ENCODE peak calls at places on chromosomes 1 and 21, in nine cellular contexts. One of them, this sample, is unnamed.

GRCh38 chr21:39681845-39682244 is 63.1 kb upstream of the IGSF5 start:
- DNase-seq in K562: no peak
- DNase-seq in A549: peak; percentile 33
- DNase-seq in GM23338: no peak
- DNase-seq in GM12878: no peak
- DNase-seq in HepG2: no peak
- DNase-seq in Panc1: no peak
- DNase-seq in SK-N-SH: no peak
- DNase-seq in HCT116: no peak
- DNase-seq in this sample: no peak

GRCh38 chr1:201260236-201260591 is 23.1 kb upstream of the PKP1 start:
- DNase-seq in K562: no peak
- DNase-seq in A549: no peak
- DNase-seq in GM23338: no peak
- DNase-seq in GM12878: no peak
- DNase-seq in HepG2: no peak
- DNase-seq in Panc1: no peak
- DNase-seq in SK-N-SH: peak; percentile 16
- DNase-seq in HCT116: no peak
- DNase-seq in this sample: no peak

GRCh38 chr1:4140241-4140640 is 240.2 kb upstream of the C1orf174 start:
- DNase-seq in K562: no peak
- DNase-seq in A549: no peak
- DNase-seq in GM23338: no peak
- DNase-seq in GM12878: no peak
- DNase-seq in HepG2: no peak
- DNase-seq in Panc1: no peak
- DNase-seq in SK-N-SH: no peak
- DNase-seq in HCT116: no peak
- DNase-seq in this sample: no peak

GRCh38 chr1:70902211-70902610 is 145.4 kb downstream of the PTGER3 start:
- DNase-seq in K562: no peak
- DNase-seq in A549: no peak
- DNase-seq in GM23338: no peak
- DNase-seq in GM12878: no peak
- DNase-seq in HepG2: no peak
- DNase-seq in Panc1: no peak
- DNase-seq in SK-N-SH: no peak
- DNase-seq in HCT116: no peak
- DNase-seq in this sample: no peak

GRCh38 chr1:87024936-87025537 is 110.6 kb downstream of the HS2ST1 start:
- DNase-seq in K562: peak; percentile 29
- DNase-seq in A549: peak; percentile 40
- DNase-seq in GM23338: peak; percentile 69
- DNase-seq in GM12878: no peak
- DNase-seq in HepG2: peak; percentile 58
- DNase-seq in Panc1: peak; percentile 47
- DNase-seq in SK-N-SH: peak; percentile 34
- DNase-seq in HCT116: peak; percentile 15
- DNase-seq in this sample: no peak

GRCh38 chr1:6002714-6003501 is 10.7 kb upstream of the NPHP4 start:
- DNase-seq in K562: no peak
- DNase-seq in A549: no peak
- DNase-seq in GM23338: peak; percentile 36
- DNase-seq in GM12878: no peak
- DNase-seq in HepG2: peak; percentile 48
- DNase-seq in Panc1: no peak
- DNase-seq in SK-N-SH: peak; percentile 59
- DNase-seq in HCT116: no peak
- DNase-seq in this sample: no peak

GRCh38 chr1:85048296-85049064 is at the start of gene MCOLN3:
- DNase-seq in K562: peak; percentile 16
- DNase-seq in A549: peak; percentile 26
- DNase-seq in GM23338: peak; percentile 77
- DNase-seq in GM12878: no peak
- DNase-seq in HepG2: no peak
- DNase-seq in Panc1: no peak
- DNase-seq in SK-N-SH: peak; percentile 59
- DNase-seq in HCT116: peak; percentile 19
- DNase-seq in this sample: no peak

GRCh38 chr1:100387209-100387608 is 34.9 kb downstream of the CDC14A start:
- DNase-seq in K562: no peak
- DNase-seq in A549: no peak
- DNase-seq in GM23338: peak; percentile 52
- DNase-seq in GM12878: no peak
- DNase-seq in HepG2: no peak
- DNase-seq in Panc1: no peak
- DNase-seq in SK-N-SH: no peak
- DNase-seq in HCT116: no peak
- DNase-seq in this sample: no peak

GRCh38 chr1:232793944-232794343 is 11.3 kb upstream of the MAP10 start:
- DNase-seq in K562: no peak
- DNase-seq in A549: peak; percentile 31
- DNase-seq in GM23338: no peak
- DNase-seq in GM12878: no peak
- DNase-seq in HepG2: no peak
- DNase-seq in Panc1: peak; percentile 56
- DNase-seq in SK-N-SH: no peak
- DNase-seq in HCT116: peak; percentile 2
- DNase-seq in this sample: peak; percentile 44

GRCh38 chr1:165364432-165365133 is 8.1 kb upstream of the LMX1A start:
- DNase-seq in K562: no peak
- DNase-seq in A549: no peak
- DNase-seq in GM23338: no peak
- DNase-seq in GM12878: no peak
- DNase-seq in HepG2: no peak
- DNase-seq in Panc1: no peak
- DNase-seq in SK-N-SH: no peak
- DNase-seq in HCT116: peak; percentile 45
- DNase-seq in this sample: no peak

GRCh38 chr1:94929816-94930215 is 2.9 kb upstream of the CNN3 start:
- DNase-seq in K562: no peak
- DNase-seq in A549: no peak
- DNase-seq in GM23338: no peak
- DNase-seq in GM12878: no peak
- DNase-seq in HepG2: no peak
- DNase-seq in Panc1: no peak
- DNase-seq in SK-N-SH: no peak
- DNase-seq in HCT116: no peak
- DNase-seq in this sample: no peak

GRCh38 chr1:1068374-1069060 is 5.6 kb downstream of the RNF223 start:
- DNase-seq in K562: no peak
- DNase-seq in A549: no peak
- DNase-seq in GM23338: peak; percentile 52
- DNase-seq in GM12878: no peak
- DNase-seq in HepG2: no peak
- DNase-seq in Panc1: no peak
- DNase-seq in SK-N-SH: no peak
- DNase-seq in HCT116: no peak
- DNase-seq in this sample: no peak
- TF ChIP-seq REST in K562: no peak
- TF ChIP-seq REST in A549: no peak
- TF ChIP-seq REST in GM23338: no peak
- TF ChIP-seq REST in GM12878: no peak
- TF ChIP-seq REST in HepG2: no peak
- TF ChIP-seq REST in Panc1: no peak
- TF ChIP-seq REST in SK-N-SH: no peak
- TF ChIP-seq REST in HCT116: no peak
- TF ChIP-seq REST in this sample: no peak

GRCh38 chr1:26863677-26864060 is 720 bp downstream of the SFN start:
- DNase-seq in K562: no peak
- DNase-seq in A549: no peak
- DNase-seq in GM23338: no peak
- DNase-seq in GM12878: no peak
- DNase-seq in HepG2: no peak
- DNase-seq in Panc1: no peak
- DNase-seq in SK-N-SH: no peak
- DNase-seq in HCT116: no peak
- DNase-seq in this sample: no peak
- H3K27ac ChIP-seq in K562: no peak overlapping the region
- H3K27ac ChIP-seq in A549: peak overlapping the region; percentile 99
- H3K27ac ChIP-seq in GM23338: no peak overlapping the region
- H3K27ac ChIP-seq in GM12878: peak overlapping the region; percentile 99
- H3K27ac ChIP-seq in HepG2: no peak overlapping the region
- H3K27ac ChIP-seq in Panc1: peak overlapping the region; percentile 94
- H3K27ac ChIP-seq in SK-N-SH: no peak overlapping the region
- H3K27ac ChIP-seq in HCT116: peak overlapping the region; percentile 100
- H3K27ac ChIP-seq in this sample: no peak overlapping the region

DNA sequence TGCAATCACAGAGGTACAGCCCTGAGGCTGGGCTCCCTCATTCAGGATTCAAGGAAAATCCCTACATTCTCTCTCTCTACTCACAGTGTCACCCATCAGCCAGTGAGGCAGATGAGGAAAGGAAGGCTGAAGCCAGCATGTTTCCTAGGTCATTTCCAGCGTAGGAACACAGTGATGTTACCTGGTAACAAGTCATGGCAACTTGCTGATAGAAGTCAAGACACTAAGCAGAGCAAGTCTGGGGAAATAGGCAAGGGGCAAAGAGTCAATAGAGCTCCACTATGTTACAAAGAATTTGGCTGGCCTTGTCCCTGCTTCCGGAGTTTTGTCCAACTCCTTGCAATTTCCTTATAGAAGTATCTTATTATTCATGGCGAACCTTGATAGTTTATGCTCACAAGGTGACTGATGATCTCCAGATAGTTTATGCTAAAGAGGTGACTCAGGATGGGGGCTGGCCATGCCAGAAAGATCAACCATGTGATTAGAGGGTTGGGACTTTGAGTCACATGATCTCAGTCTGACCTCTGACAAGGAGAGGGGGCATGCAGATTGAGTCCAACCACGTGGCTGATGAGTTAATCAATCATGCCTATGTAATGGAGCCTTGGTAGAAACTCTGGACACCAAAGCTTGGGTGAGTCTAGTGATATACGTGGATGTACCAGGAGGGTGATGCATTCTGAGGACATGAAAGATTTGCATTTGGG is 51.1 kb downstream of the SUSD4 start:
- DNase-seq in K562: no peak
- DNase-seq in A549: no peak
- DNase-seq in GM23338: no peak
- DNase-seq in GM12878: no peak
- DNase-seq in HepG2: no peak
- DNase-seq in Panc1: no peak
- DNase-seq in SK-N-SH: no peak
- DNase-seq in HCT116: no peak
- DNase-seq in this sample: no peak
- TF ChIP-seq REST in K562: no peak
- TF ChIP-seq REST in A549: no peak
- TF ChIP-seq REST in GM23338: no peak
- TF ChIP-seq REST in GM12878: no peak
- TF ChIP-seq REST in HepG2: no peak
- TF ChIP-seq REST in Panc1: no peak
- TF ChIP-seq REST in SK-N-SH: no peak
- TF ChIP-seq REST in HCT116: no peak
- TF ChIP-seq REST in this sample: no peak

DNA sequence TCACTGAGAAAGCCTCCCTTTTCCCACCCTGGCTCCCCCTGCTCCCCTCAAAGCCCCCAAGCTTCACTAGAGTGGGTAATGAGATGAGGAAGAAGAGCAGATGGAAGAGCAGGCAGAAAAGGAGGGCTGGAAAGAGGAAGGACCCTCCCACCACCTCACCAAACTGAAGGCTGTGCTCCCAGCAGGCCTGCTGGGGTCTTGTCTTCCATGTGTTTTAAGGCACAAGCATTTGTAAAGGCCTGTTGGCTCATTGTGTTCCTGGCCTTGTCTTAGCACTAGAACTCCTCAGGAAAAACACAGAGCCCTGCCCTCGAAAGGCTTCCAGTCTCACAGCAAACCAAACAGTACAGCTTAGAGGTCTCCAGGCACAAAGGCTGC is 51.5 kb downstream of the TOMM20 start:
- DNase-seq in K562: no peak
- DNase-seq in A549: no peak
- DNase-seq in GM23338: no peak
- DNase-seq in GM12878: no peak
- DNase-seq in HepG2: no peak
- DNase-seq in Panc1: no peak
- DNase-seq in SK-N-SH: no peak
- DNase-seq in HCT116: no peak
- DNase-seq in this sample: no peak
- H3K27ac ChIP-seq in K562: no peak overlapping the region
- H3K27ac ChIP-seq in A549: peak overlapping the region; percentile 97
- H3K27ac ChIP-seq in GM23338: no peak overlapping the region
- H3K27ac ChIP-seq in GM12878: peak overlapping the region; percentile 95
- H3K27ac ChIP-seq in HepG2: peak overlapping the region; percentile 47
- H3K27ac ChIP-seq in Panc1: peak overlapping the region; percentile 100
- H3K27ac ChIP-seq in SK-N-SH: no peak overlapping the region
- H3K27ac ChIP-seq in HCT116: no peak overlapping the region
- H3K27ac ChIP-seq in this sample: peak overlapping the region; percentile 66

GRCh38 chr1:161478985-161479384 is 26.3 kb upstream of the FCGR2A start:
- DNase-seq in K562: no peak
- DNase-seq in A549: no peak
- DNase-seq in GM23338: no peak
- DNase-seq in GM12878: no peak
- DNase-seq in HepG2: no peak
- DNase-seq in Panc1: no peak
- DNase-seq in SK-N-SH: no peak
- DNase-seq in HCT116: no peak
- DNase-seq in this sample: no peak
- TF ChIP-seq REST in K562: no peak
- TF ChIP-seq REST in A549: no peak
- TF ChIP-seq REST in GM23338: no peak
- TF ChIP-seq REST in GM12878: no peak
- TF ChIP-seq REST in HepG2: no peak
- TF ChIP-seq REST in Panc1: no peak
- TF ChIP-seq REST in SK-N-SH: no peak
- TF ChIP-seq REST in HCT116: no peak
- TF ChIP-seq REST in this sample: no peak

This sample was measured in HL-60.